ENCODE peak calls at places on chromosomes 12 and 14, in nine cellular contexts. F, Y, M, C, S, P, O, J and I are unnamed samples.

GRCh38 chr12:77488041-77488620 is 342.6 kb upstream of the NAV3 start:
- DNase-seq in J (no peak), O (no peak), P (no peak), C (peak; percentile 13), Y (no peak), F (no peak), S (no peak), M (no peak), I (peak; percentile 5)

GRCh38 chr14:52987042-52987441 is 36.2 kb upstream of the FERMT2 start:
- DNase-seq in J (no peak), S (no peak), Y (no peak), O (no peak), P (no peak), C (no peak), F (no peak), M (no peak), I (no peak)

GRCh38 chr14:35400707-35401421 is 3.7 kb downstream of the NFKBIA start:
- DNase-seq in C (no peak), Y (no peak), J (no peak), O (no peak), P (no peak), F (no peak), S (no peak), M (no peak), I (no peak)

GRCh38 chr14:74965770-74966153 is 10.4 kb upstream of the PGF start:
- DNase-seq in Y (no peak), M (no peak), S (no peak), P (no peak), J (no peak), C (no peak), O (no peak), F (no peak), I (peak; percentile 82)

GRCh38 chr12:53586745-53587144 is 39.4 kb downstream of the ATF7 start:
- DNase-seq in Y (no peak), S (no peak), F (no peak), P (no peak), M (no peak), O (no peak), C (no peak), J (no peak), I (no peak)

GRCh38 chr14:55074662-55075061 is 23.2 kb downstream of the MAPK1IP1L start:
- DNase-seq in M (no peak), S (no peak), O (no peak), P (peak; percentile 19), C (no peak), F (no peak), J (no peak), Y (no peak), I (peak; percentile 31)

GRCh38 chr14:34874386-34875030 is 652 bp downstream of the BAZ1A start:
- DNase-seq in Y (peak; percentile 69), P (peak; percentile 72), C (no peak), F (peak; percentile 55), M (no peak), S (peak; percentile 40), O (peak; percentile 65), J (no peak), I (peak; percentile 42)

GRCh38 chr14:77259025-77259715 is 11.8 kb downstream of the NGB start:
- DNase-seq in S (no peak), M (no peak), C (no peak), P (no peak), O (no peak), Y (no peak), J (no peak), F (no peak), I (no peak)

GRCh38 chr14:95156765-95157194 is 549 bp downstream of the DICER1 start:
- DNase-seq in Y (no peak), J (no peak), M (peak; percentile 60), F (peak; percentile 49), O (peak; percentile 51), C (no peak), P (peak; percentile 55), S (no peak), I (peak; percentile 25)

GRCh38 chr14:104559769-104560585 is 19.6 kb upstream of the C14orf180 start:
- DNase-seq in P (no peak), O (no peak), C (no peak), M (no peak), J (no peak), F (no peak), S (no peak), Y (no peak), I (no peak)

GRCh38 chr14:22230517-22230916 is 358.5 kb downstream of the DAD1 start:
- DNase-seq in Y (no peak), F (no peak), S (no peak), M (no peak), O (no peak), C (no peak), P (no peak), J (no peak), I (no peak)